ENCODE peak calls at places on chromosomes 7 and 10, in ten cellular contexts. R, V, B, Y, A, Z, O, S, W and U are unnamed samples.

GRCh38 chr10:112738586-112739218 is 211.3 kb upstream of the TCF7L2 start:
- DNase-seq in A (no peak), V (no peak), O (no peak), W (no peak), B (no peak), Y (no peak), Z (no peak), R (peak; percentile 10), S (no peak), U (no peak)

GRCh38 chr10:117439243-117439912 is 64.1 kb upstream of the PDZD8 start:
- DNase-seq in O (no peak), V (no peak), Y (no peak), S (no peak), R (peak; percentile 91), W (peak; percentile 99), Z (no peak), B (peak; percentile 78), A (no peak), U (peak; percentile 8)

GRCh38 chr10:37762287-37762686 is 95.1 kb downstream of the ZNF248 start:
- DNase-seq in O (no peak), A (no peak), Z (no peak), B (no peak), R (no peak), Y (no peak), V (no peak), S (no peak), W (no peak), U (no peak)

GRCh38 chr10:102119417-102120141 is 589 bp downstream of the LDB1 start:
- DNase-seq in V (no peak), Y (peak; percentile 35), O (peak; percentile 80), A (no peak), B (peak; percentile 85), W (peak; percentile 68), Z (peak; percentile 69), S (no peak), R (peak; percentile 74), U (no peak)

GRCh38 chr10:133401500-133401899 is 7.5 kb downstream of the MTG1 start:
- DNase-seq in W (no peak), B (no peak), O (peak; percentile 40), Y (no peak), R (no peak), S (no peak), Z (no peak), V (no peak), A (no peak), U (no peak)

GRCh38 chr7:130383187-130383980 is 3.1 kb downstream of the CPA1 start:
- DNase-seq in Z (no peak), Y (no peak), V (no peak), S (no peak), B (no peak), R (no peak), A (no peak), O (no peak), W (no peak), U (no peak)

GRCh38 chr10:71863203-71863602 is 12.2 kb upstream of the PSAP start:
- DNase-seq in B (no peak), S (no peak), Y (no peak), Z (no peak), W (no peak), A (no peak), V (no peak), R (peak; percentile 82), O (no peak), U (no peak)

GRCh38 chr7:139613971-139614411 is 90.5 kb downstream of the CLEC2L start:
- DNase-seq in Z (no peak), O (no peak), R (no peak), W (no peak), Y (no peak), S (peak; percentile 59), V (no peak), B (no peak), A (no peak), U (no peak)

GRCh38 chr7:84194484-84195260 is at the start of gene SEMA3A:
- DNase-seq in Z (no peak), R (peak; percentile 92), V (no peak), W (peak; percentile 60), O (no peak), A (no peak), Y (peak; percentile 98), S (no peak), B (peak; percentile 86), U (no peak)

GRCh38 chr10:49740346-49741107 is 21.6 kb downstream of the OGDHL start:
- DNase-seq in O (no peak), R (no peak), Z (no peak), S (no peak), W (no peak), V (no peak), Y (no peak), A (no peak), B (no peak), U (no peak)

GRCh38 chr10:119441151-119441821 is 101.2 kb downstream of the RGS10 start:
- DNase-seq in A (no peak), S (no peak), V (no peak), Y (no peak), W (peak; percentile 64), O (peak; percentile 60), R (peak; percentile 82), Z (no peak), B (peak; percentile 93), U (no peak)

GRCh38 chr10:99234067-99234738 is 1.4 kb downstream of the HPSE2 start:
- DNase-seq in R (peak; percentile 43), B (peak; percentile 55), V (no peak), S (no peak), A (peak; percentile 11), Y (no peak), Z (peak; percentile 61), O (peak; percentile 88), W (no peak), U (no peak)

GRCh38 chr10:123027861-123028260 is 19.1 kb downstream of the ACADSB start:
- DNase-seq in A (no peak), O (no peak), V (peak; percentile 34), S (no peak), R (peak; percentile 8), W (peak; percentile 96), Z (no peak), Y (no peak), B (no peak), U (no peak)

GRCh38 chr7:2860627-2861133 is 16.6 kb upstream of the GNA12 start:
- DNase-seq in B (no peak), Z (no peak), Y (no peak), S (no peak), O (peak; percentile 67), R (peak; percentile 38), W (no peak), A (no peak), V (no peak), U (no peak)

GRCh38 chr7:20329389-20330175 is 1.1 kb upstream of the ITGB8 start:
- DNase-seq in V (peak; percentile 85), R (peak; percentile 83), Y (peak; percentile 96), Z (no peak), W (peak; percentile 95), S (peak; percentile 9), O (peak; percentile 74), B (peak; percentile 73), A (no peak), U (peak; percentile 75)

GRCh38 chr10:109913351-109913902 is 9.9 kb downstream of the XPNPEP1 start:
- DNase-seq in S (no peak), O (no peak), Y (no peak), A (no peak), B (no peak), Z (no peak), W (peak; percentile 60), R (no peak), V (no peak), U (no peak)

GRCh38 chr7:4010206-4010605 is 671.9 kb upstream of the FOXK1 start:
- DNase-seq in A (no peak), Y (no peak), S (no peak), B (no peak), R (no peak), Z (no peak), V (no peak), W (no peak), O (no peak), U (no peak)